ENCODE peak calls at places on chromosomes 2 and 18, in seven cellular contexts. A is psoas muscle, J is HL-60, B is WERI-Rb-1, E is brain microvascular endothelial cell, K is fibroblast of lung, F is PC-3. Y is an unnamed sample.

GRCh38 chr2:135831180-135831812 is 5.7 kb downstream of the LCT start:
- DNase-seq in A (no peak), E (no peak), K (no peak), B (no peak), J (no peak), F (no peak), Y (no peak)

GRCh38 chr2:58727977-58728656 is 487.0 kb upstream of the FANCL start:
- DNase-seq in B (no peak), J (no peak), A (no peak), K (no peak), E (no peak), F (peak; percentile 54), Y (no peak)

GRCh38 chr2:30772021-30772705 is 35.1 kb downstream of the CAPN13 start:
- DNase-seq in B (no peak), F (no peak), A (no peak), J (no peak), E (no peak), K (no peak), Y (no peak)

GRCh38 chr2:121211689-121212151 is 73.3 kb downstream of the TFCP2L1 start:
- DNase-seq in K (no peak), J (no peak), F (peak; percentile 72), B (peak; percentile 18), A (no peak), E (no peak), Y (no peak)

GRCh38 chr2:202695166-202695565 is 60.4 kb downstream of the FAM117B start:
- DNase-seq in K (peak; percentile 30), A (no peak), F (no peak), B (no peak), E (no peak), J (peak; percentile 8), Y (no peak)

GRCh38 chr2:157743051-157743450 is 114.4 kb upstream of the ACVR1C start:
- DNase-seq in J (no peak), E (no peak), K (no peak), F (peak; percentile 13), B (no peak), A (no peak), Y (no peak)

GRCh38 chr18:21105936-21106335 is 5.7 kb downstream of the ROCK1 start:
- DNase-seq in B (no peak), F (no peak), K (no peak), J (no peak), A (no peak), E (no peak), Y (no peak)

GRCh38 chr2:211241891-211242290 is 685.5 kb downstream of the CPS1 start:
- DNase-seq in F (no peak), K (no peak), B (no peak), E (no peak), J (no peak), A (no peak), Y (no peak)

GRCh38 chr2:101474752-101475384 is at the start of gene RFX8:
- DNase-seq in B (no peak), E (peak; percentile 84), J (peak; percentile 72), A (peak; percentile 20), K (peak; percentile 96), F (peak; percentile 53), Y (peak; percentile 20)

GRCh38 chr18:8601277-8602032 is 7.8 kb upstream of the RAB12 start:
- DNase-seq in E (no peak), K (no peak), A (no peak), B (no peak), J (no peak), F (no peak), Y (no peak)

GRCh38 chr18:59141294-59142068 is 1.8 kb downstream of the SEC11C start:
- DNase-seq in A (no peak), J (no peak), B (no peak), E (no peak), K (no peak), F (no peak), Y (no peak)

GRCh38 chr2:165293439-165294420 is 54.5 kb downstream of the SCN2A start:
- DNase-seq in B (peak; percentile 61), K (peak; percentile 90), E (peak; percentile 88), J (peak; percentile 35), A (no peak), F (peak; percentile 90), Y (no peak)

GRCh38 chr2:233112261-233113113 is 52.3 kb downstream of the INPP5D start:
- DNase-seq in J (no peak), F (no peak), E (no peak), K (no peak), B (no peak), A (no peak), Y (no peak)

GRCh38 chr2:85353876-85354285 is 447 bp downstream of the RETSAT start:
- DNase-seq in B (peak; percentile 16), E (peak; percentile 12), F (peak; percentile 51), J (no peak), A (peak; percentile 77), K (peak; percentile 22), Y (no peak)

GRCh38 chr2:149972039-149972438 is 384.5 kb upstream of the MMADHC start:
- DNase-seq in B (peak; percentile 17), J (no peak), E (no peak), K (peak; percentile 63), A (no peak), F (no peak), Y (no peak)

GRCh38 chr2:18498531-18498930 is 61.9 kb downstream of the RDH14 start:
- DNase-seq in F (no peak), A (no peak), J (no peak), K (no peak), B (no peak), E (no peak), Y (no peak)

GRCh38 chr18:48850891-48851302 is 99.9 kb downstream of the SMAD7 start:
- DNase-seq in J (no peak), E (peak; percentile 81), A (no peak), F (no peak), B (no peak), K (peak; percentile 57), Y (no peak)

GRCh38 chr2:219684721-219685689 is 57.6 kb downstream of the SLC4A3 start:
- DNase-seq in A (peak; percentile 58), J (no peak), B (peak; percentile 90), F (peak; percentile 93), E (peak; percentile 79), K (peak; percentile 62), Y (peak; percentile 5)

GRCh38 chr18:65567372-65567771 is 183.4 kb upstream of the CDH7 start:
- DNase-seq in A (no peak), J (no peak), F (peak; percentile 64), B (no peak), K (no peak), E (no peak), Y (no peak)
- TF ChIP-seq CTCF in A (no peak), J (peak; percentile 8), F (peak; percentile 79), B (peak; percentile 37), K (no peak), E (peak; percentile 39), Y (no peak)

DNA sequence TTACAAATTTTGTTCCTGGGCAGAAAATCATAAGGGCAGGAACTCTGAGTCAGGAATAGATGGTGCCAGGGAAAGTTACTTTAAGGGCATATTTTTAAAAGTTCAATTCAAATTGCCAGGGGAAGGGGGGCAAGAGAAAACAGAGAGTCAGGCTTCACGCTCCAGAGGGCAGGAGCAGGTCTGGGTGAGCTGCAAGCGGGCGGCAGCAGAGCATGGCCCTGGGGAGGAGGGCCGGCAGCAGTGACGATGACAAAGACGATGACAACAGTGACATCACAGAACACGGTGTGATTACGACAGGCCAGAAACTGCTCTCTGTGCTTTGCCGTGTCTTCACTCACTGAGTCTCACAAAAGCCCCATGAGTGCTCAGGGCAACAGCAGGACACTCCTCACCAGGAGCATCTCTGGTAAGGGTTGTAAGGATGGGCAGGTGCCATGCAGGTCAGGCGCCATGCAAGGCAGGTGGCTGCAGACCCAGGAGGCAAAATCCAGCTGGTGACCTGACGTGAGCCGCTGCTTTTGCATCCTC is 23.3 kb downstream of the CHST10 start:
- DNase-seq in F (no peak), K (no peak), B (no peak), J (no peak), E (no peak), A (no peak), Y (no peak)
- H3K27ac ChIP-seq in F (no peak overlapping the region), K (no peak overlapping the region), B (no peak overlapping the region), J (no peak overlapping the region), E (no peak overlapping the region), A (no peak overlapping the region), Y (no peak overlapping the region)

DNA sequence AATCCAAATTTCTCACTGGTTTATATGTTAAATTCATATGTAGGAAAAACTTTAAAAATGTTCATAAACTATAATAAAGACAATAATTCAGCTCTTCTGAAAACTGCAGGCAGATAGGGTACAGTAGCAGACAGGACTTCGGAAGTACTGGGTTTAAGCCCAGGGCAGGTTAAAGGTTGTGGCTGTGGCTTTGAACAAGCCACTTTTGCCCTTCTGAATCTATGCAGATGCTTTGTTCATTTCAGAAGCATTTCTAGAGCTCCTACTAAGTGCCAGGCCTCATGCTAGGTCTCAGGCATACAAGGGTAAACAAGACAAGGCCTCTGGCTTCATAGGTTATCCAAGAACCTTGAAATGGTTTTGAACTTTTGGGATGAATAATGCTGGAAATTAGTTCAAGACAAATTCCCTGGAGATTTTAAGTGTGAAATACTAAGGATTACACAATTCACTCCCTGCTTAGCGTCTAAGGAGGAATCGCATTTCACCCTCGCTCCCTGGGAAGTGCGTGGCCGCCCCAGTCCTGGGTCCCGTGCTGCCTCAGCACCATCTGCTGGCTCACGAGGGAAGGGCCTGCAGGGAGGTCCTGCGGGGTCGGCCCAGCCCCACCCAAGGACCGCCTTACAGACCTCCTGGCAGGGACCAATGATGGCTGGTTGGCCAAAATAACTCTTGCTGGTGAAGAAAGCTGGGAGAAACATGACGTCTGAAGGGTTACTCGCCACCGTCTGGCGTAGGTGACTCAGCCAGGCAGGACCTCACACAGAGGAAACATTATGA is 67.7 kb upstream of the L3MBTL4 start:
- DNase-seq in J (no peak), B (peak; percentile 73), E (peak; percentile 70), F (peak; percentile 45), A (peak; percentile 75), K (peak; percentile 88), Y (no peak)
- TF ChIP-seq CTCF in J (no peak), B (peak; percentile 89), E (peak; percentile 84), F (peak; percentile 70), A (peak; percentile 40), K (peak; percentile 28), Y (no peak)

GRCh38 chr2:108382196-108382595 is 4.4 kb downstream of the SULT1C4 start:
- DNase-seq in F (peak; percentile 12), E (no peak), K (no peak), A (no peak), B (no peak), J (no peak), Y (no peak)

GRCh38 chr2:108383146-108383830 is 5.5 kb downstream of the SULT1C4 start:
- DNase-seq in E (no peak), F (peak; percentile 14), B (no peak), K (no peak), A (no peak), J (no peak), Y (no peak)

GRCh38 chr2:108377815-108378630 is at the start of gene SULT1C4:
- DNase-seq in J (no peak), F (no peak), B (peak; percentile 29), A (peak; percentile 22), K (peak; percentile 53), E (peak; percentile 19), Y (no peak)

GRCh38 chr2:108376774-108377173 is 980 bp upstream of the SULT1C4 start:
- DNase-seq in B (no peak), A (no peak), E (no peak), F (no peak), J (no peak), K (no peak), Y (no peak)

DNA sequence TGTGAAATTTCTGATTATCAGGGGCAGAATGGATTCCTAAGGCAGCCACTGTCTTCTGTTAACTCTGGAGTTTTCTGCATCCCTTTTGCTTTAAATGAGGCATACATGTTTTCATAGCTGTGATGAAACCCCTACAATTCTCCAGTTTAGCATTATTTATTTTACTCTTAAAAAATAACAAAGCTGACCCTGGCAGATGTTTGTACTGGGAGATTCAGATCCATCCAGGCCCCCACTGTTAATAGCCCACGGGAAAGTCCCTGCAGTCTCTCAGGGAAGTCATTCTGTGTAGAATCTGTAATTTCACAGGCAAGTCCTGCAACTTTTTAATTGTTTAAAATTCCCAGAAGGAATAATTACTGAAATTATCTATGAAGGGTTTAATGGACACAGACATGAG is 343 bp upstream of the SULT1C4 start:
- DNase-seq in E (peak; percentile 26), K (peak; percentile 70), F (no peak), B (no peak), A (no peak), J (no peak), Y (no peak)
- H3K27ac ChIP-seq in E (peak overlapping the region; percentile 21), K (no peak overlapping the region), F (no peak overlapping the region), B (no peak overlapping the region), A (peak overlapping the region; percentile 42), J (no peak overlapping the region), Y (no peak overlapping the region)

Y was measured in CD4-positive, alpha-beta T cell.